ENCODE peak calls at places on chromosomes 13 and 19, in five cellular contexts. L is spleen, R is breast epithelium, Y is HepG2, C is stomach. U is an unnamed sample.

GRCh38 chr13:113949546-113949945 is 24.3 kb downstream of the C13orf46 start:
- DNase-seq in L (peak; percentile 64), R (no peak), Y (no peak), C (no peak), U (no peak)

GRCh38 chr13:99733346-99733745 is 232.1 kb downstream of the TM9SF2 start:
- DNase-seq in L (no peak), R (no peak), Y (no peak), C (no peak), U (no peak)

GRCh38 chr19:12411893-12412292 is 10.8 kb upstream of the ZNF799 start:
- DNase-seq in L (no peak), R (no peak), Y (no peak), C (no peak), U (no peak)

GRCh38 chr13:80828759-80829158 is 487.8 kb upstream of the SPRY2 start:
- DNase-seq in L (no peak), R (no peak), Y (no peak), C (no peak), U (no peak)

GRCh38 chr13:27583645-27584044 is 36.7 kb downstream of the LNX2 start:
- DNase-seq in L (no peak), R (no peak), Y (peak; percentile 7), C (no peak), U (no peak)

GRCh38 chr19:19064811-19065745 is 1.3 kb downstream of the SLC25A42 start:
- DNase-seq in L (peak; percentile 87), R (no peak), Y (no peak), C (no peak), U (no peak)

GRCh38 chr19:53823380-53824120 is 564 bp downstream of the NLRP12 start:
- DNase-seq in L (peak; percentile 74), R (no peak), Y (no peak), C (no peak), U (no peak)

GRCh38 chr19:13055213-13056051 is 47.2 kb downstream of the LYL1 start:
- DNase-seq in L (no peak), R (peak; percentile 78), Y (no peak), C (peak; percentile 52), U (no peak)

GRCh38 chr19:7673995-7674667 is 2.8 kb upstream of the MCEMP1 start:
- DNase-seq in L (peak; percentile 91), R (no peak), Y (peak; percentile 21), C (peak; percentile 70), U (no peak)

GRCh38 chr13:71034018-71034417 is 833.0 kb downstream of the DACH1 start:
- DNase-seq in L (no peak), R (no peak), Y (no peak), C (no peak), U (no peak)

GRCh38 chr13:69970521-69970920 is 137.1 kb upstream of the ATXN8OS start:
- DNase-seq in L (no peak), R (no peak), Y (no peak), C (no peak), U (no peak)

GRCh38 chr13:51737609-51738008 is 66.4 kb downstream of the DHRS12 start:
- DNase-seq in L (no peak), R (no peak), Y (no peak), C (no peak), U (no peak)

GRCh38 chr13:105572401-105572800 is 963.1 kb downstream of the EFNB2 start:
- DNase-seq in L (no peak), R (no peak), Y (no peak), C (no peak), U (no peak)

GRCh38 chr13:52615817-52616216 is 26.4 kb upstream of the HNRNPA1L2 start:
- DNase-seq in L (no peak), R (no peak), Y (peak; percentile 43), C (no peak), U (no peak)

GRCh38 chr13:27053902-27054595 is 117.6 kb downstream of the USP12 start:
- DNase-seq in L (no peak), R (no peak), Y (no peak), C (no peak), U (no peak)

GRCh38 chr19:57682226-57682766 is 519 bp downstream of the ZNF551 start:
- DNase-seq in L (no peak), R (no peak), Y (no peak), C (no peak), U (no peak)
- TF ChIP-seq POLR2A in L (no peak), R (no peak), Y (no peak), C (no peak), U (no peak)

DNA sequence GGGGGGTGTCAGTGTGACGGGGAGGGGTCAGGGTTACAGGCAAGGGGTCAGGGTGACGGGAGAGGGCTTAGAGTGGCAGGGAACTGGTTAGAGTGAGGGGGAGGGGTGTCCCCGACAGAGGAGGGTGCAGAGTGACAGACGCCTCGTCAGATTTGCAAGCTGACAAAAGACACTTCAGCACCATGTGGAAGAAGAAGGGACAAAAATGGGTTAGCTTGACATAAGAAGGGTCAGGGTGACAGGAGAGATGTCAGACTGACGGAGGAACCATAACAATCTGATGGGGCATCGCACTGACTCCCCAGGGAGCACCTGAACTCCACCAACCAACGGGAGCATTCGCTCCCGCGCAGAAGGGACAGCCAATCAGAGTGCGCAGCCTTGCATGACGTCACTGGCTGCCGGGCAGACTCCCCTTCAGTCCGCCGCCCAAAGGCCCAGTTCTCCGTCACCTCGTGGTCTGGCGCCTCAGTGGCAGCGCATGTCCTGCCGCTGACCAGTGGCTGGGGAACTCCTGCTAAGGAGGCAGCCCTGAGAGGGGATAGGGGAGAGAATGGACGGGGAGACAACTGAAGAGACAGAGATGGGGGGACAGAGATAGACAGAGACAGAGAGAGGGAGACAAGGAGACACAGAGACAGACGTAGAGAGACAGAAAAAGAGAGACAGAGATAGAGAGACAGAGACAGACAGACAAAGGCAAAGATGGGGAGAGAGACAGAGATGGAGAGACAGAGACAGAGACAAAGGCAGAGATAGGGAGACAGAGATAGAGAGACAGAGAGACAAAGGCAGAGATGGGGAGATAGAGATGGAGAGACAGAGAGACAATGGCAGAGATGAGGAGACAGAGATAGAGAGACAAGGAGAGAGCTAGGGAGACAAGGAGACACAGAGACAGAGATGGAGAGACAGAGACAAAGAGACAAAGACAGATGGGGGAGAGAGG is 30.2 kb downstream of the C19orf81 start:
- DNase-seq in L (peak; percentile 92), R (peak; percentile 57), Y (peak; percentile 48), C (peak; percentile 79), U (no peak)
- TF ChIP-seq POLR2AphosphoS5 in L (peak; percentile 62), R (no peak), Y (no peak), C (no peak), U (no peak)

GRCh38 chr19:2524361-2524839 is 48.5 kb downstream of the GADD45B start:
- DNase-seq in L (no peak), R (no peak), Y (no peak), C (no peak), U (no peak)
- H3K9me3 ChIP-seq in L (no peaks in the 10 kb centered on the region), R (no peaks in the 10 kb centered on the region), Y (no peaks in the 10 kb centered on the region), C (no peaks in the 10 kb centered on the region), U (no peaks in the 10 kb centered on the region)

GRCh38 chr19:6459356-6460098 is at the start of gene SLC25A23:
- DNase-seq in L (peak; percentile 86), R (peak; percentile 38), Y (peak; percentile 46), C (peak; percentile 74), U (no peak)
- TF ChIP-seq POLR2A in L (no peak), R (no peak), Y (peak; percentile 58), C (no peak), U (no peak)